ENCODE peak calls at places on chromosomes 12 and 14, in six cellular contexts. One of them, this sample, is unnamed.

GRCh38 chr14:72588521-72588920 is 305.4 kb downstream of the DPF3 start:
- DNase-seq in fibroblast of lung: no peak
- DNase-seq in heart left ventricle: no peak
- DNase-seq in Panc1: no peak
- DNase-seq in K562: no peak
- DNase-seq in lung: no peak
- DNase-seq in this sample: no peak

GRCh38 chr12:41983394-41983793 is 161.3 kb downstream of the GXYLT1 start:
- DNase-seq in fibroblast of lung: peak
- DNase-seq in heart left ventricle: no peak
- DNase-seq in Panc1: no peak
- DNase-seq in K562: no peak
- DNase-seq in lung: no peak
- DNase-seq in this sample: no peak

GRCh38 chr14:67569011-67569650 is 30.9 kb downstream of the PIGH start:
- DNase-seq in fibroblast of lung: no peak
- DNase-seq in heart left ventricle: no peak
- DNase-seq in Panc1: no peak
- DNase-seq in K562: no peak
- DNase-seq in lung: no peak
- DNase-seq in this sample: no peak

GRCh38 chr12:83985068-83985467 is 927.5 kb downstream of the SLC6A15 start:
- DNase-seq in fibroblast of lung: no peak
- DNase-seq in heart left ventricle: no peak
- DNase-seq in Panc1: no peak
- DNase-seq in K562: no peak
- DNase-seq in lung: no peak
- DNase-seq in this sample: no peak

GRCh38 chr12:103880299-103881142 is 39.5 kb upstream of the NT5DC3 start:
- DNase-seq in fibroblast of lung: no peak
- DNase-seq in heart left ventricle: no peak
- DNase-seq in Panc1: no peak
- DNase-seq in K562: no peak
- DNase-seq in lung: no peak
- DNase-seq in this sample: peak

GRCh38 chr14:65184032-65184764 is 81.9 kb upstream of the MAX start:
- DNase-seq in fibroblast of lung: peak
- DNase-seq in heart left ventricle: no peak
- DNase-seq in Panc1: no peak
- DNase-seq in K562: no peak
- DNase-seq in lung: no peak
- DNase-seq in this sample: no peak

GRCh38 chr12:12943589-12944260 is 8.2 kb downstream of the GPRC5D start:
- DNase-seq in fibroblast of lung: peak
- DNase-seq in heart left ventricle: no peak
- DNase-seq in Panc1: no peak
- DNase-seq in K562: no peak
- DNase-seq in lung: no peak
- DNase-seq in this sample: no peak

GRCh38 chr14:92582706-92583452 is 69.3 kb downstream of the RIN3 start:
- DNase-seq in fibroblast of lung: no peak
- DNase-seq in heart left ventricle: no peak
- DNase-seq in Panc1: no peak
- DNase-seq in K562: no peak
- DNase-seq in lung: no peak
- DNase-seq in this sample: no peak

GRCh38 chr12:130835436-130835835 is 3.6 kb downstream of the STX2 start:
- DNase-seq in fibroblast of lung: no peak
- DNase-seq in heart left ventricle: no peak
- DNase-seq in Panc1: no peak
- DNase-seq in K562: no peak
- DNase-seq in lung: no peak
- DNase-seq in this sample: no peak

GRCh38 chr14:102131741-102132140 is 8.0 kb upstream of the WDR20 start:
- DNase-seq in fibroblast of lung: no peak
- DNase-seq in heart left ventricle: no peak
- DNase-seq in Panc1: no peak
- DNase-seq in K562: no peak
- DNase-seq in lung: no peak
- DNase-seq in this sample: no peak

GRCh38 chr12:11660624-11661023 is 11.2 kb downstream of the ETV6 start:
- DNase-seq in fibroblast of lung: no peak
- DNase-seq in heart left ventricle: no peak
- DNase-seq in Panc1: no peak
- DNase-seq in K562: no peak
- DNase-seq in lung: no peak
- DNase-seq in this sample: no peak

GRCh38 chr14:24147761-24148428 is 597 bp downstream of the RNF31 start:
- DNase-seq in fibroblast of lung: no peak
- DNase-seq in heart left ventricle: no peak
- DNase-seq in Panc1: no peak
- DNase-seq in K562: no peak
- DNase-seq in lung: no peak
- DNase-seq in this sample: no peak

GRCh38 chr12:52141306-52141705 is 50.5 kb downstream of the KRT80 start:
- DNase-seq in fibroblast of lung: no peak
- DNase-seq in heart left ventricle: no peak
- DNase-seq in Panc1: no peak
- DNase-seq in K562: peak
- DNase-seq in lung: no peak
- DNase-seq in this sample: no peak

GRCh38 chr14:99143793-99144192 is 128.2 kb downstream of the BCL11B start:
- DNase-seq in fibroblast of lung: no peak
- DNase-seq in heart left ventricle: no peak
- DNase-seq in Panc1: no peak
- DNase-seq in K562: no peak
- DNase-seq in lung: no peak
- DNase-seq in this sample: no peak

GRCh38 chr14:78154827-78155226 is 15.3 kb upstream of the NRXN3 start:
- DNase-seq in fibroblast of lung: peak
- DNase-seq in heart left ventricle: no peak
- DNase-seq in Panc1: no peak
- DNase-seq in K562: peak
- DNase-seq in lung: no peak
- DNase-seq in this sample: no peak

GRCh38 chr12:68406134-68406576 is 74.0 kb upstream of the MDM1 start:
- DNase-seq in fibroblast of lung: peak
- DNase-seq in heart left ventricle: peak
- DNase-seq in Panc1: no peak
- DNase-seq in K562: peak
- DNase-seq in lung: peak
- DNase-seq in this sample: peak

GRCh38 chr12:68675098-68675842 is 11.5 kb upstream of the NUP107 start:
- DNase-seq in fibroblast of lung: peak
- DNase-seq in heart left ventricle: peak
- DNase-seq in Panc1: no peak
- DNase-seq in K562: peak
- DNase-seq in lung: no peak
- DNase-seq in this sample: peak

GRCh38 chr12:112005419-112006395 is 7.3 kb downstream of the TMEM116 start:
- DNase-seq in fibroblast of lung: peak
- DNase-seq in heart left ventricle: no peak
- DNase-seq in Panc1: no peak
- DNase-seq in K562: peak
- DNase-seq in lung: peak
- DNase-seq in this sample: no peak

GRCh38 chr14:60328588-60328987 is 79.6 kb downstream of the PPM1A start:
- DNase-seq in fibroblast of lung: no peak
- DNase-seq in heart left ventricle: no peak
- DNase-seq in Panc1: no peak
- DNase-seq in K562: no peak
- DNase-seq in lung: no peak
- DNase-seq in this sample: no peak

GRCh38 chr14:37060496-37061260 is 111.7 kb downstream of the SLC25A21 start:
- DNase-seq in fibroblast of lung: no peak
- DNase-seq in heart left ventricle: no peak
- DNase-seq in Panc1: no peak
- DNase-seq in K562: no peak
- DNase-seq in lung: no peak
- DNase-seq in this sample: no peak

GRCh38 chr14:34297786-34298520 is 164.1 kb downstream of the SPTSSA start:
- DNase-seq in fibroblast of lung: no peak
- DNase-seq in heart left ventricle: no peak
- DNase-seq in Panc1: no peak
- DNase-seq in K562: no peak
- DNase-seq in lung: no peak
- DNase-seq in this sample: no peak

GRCh38 chr14:21556378-21557083 is 23.3 kb downstream of the OR10G3 start:
- DNase-seq in fibroblast of lung: no peak
- DNase-seq in heart left ventricle: no peak
- DNase-seq in Panc1: no peak
- DNase-seq in K562: no peak
- DNase-seq in lung: no peak
- DNase-seq in this sample: no peak
- TF ChIP-seq CTCF in fibroblast of lung: no peak
- TF ChIP-seq CTCF in heart left ventricle: no peak
- TF ChIP-seq CTCF in Panc1: no peak
- TF ChIP-seq CTCF in K562: no peak
- TF ChIP-seq CTCF in lung: no peak
- TF ChIP-seq CTCF in this sample: no peak

GRCh38 chr12:20368653-20369163 is 371 bp downstream of the PDE3A start:
- DNase-seq in fibroblast of lung: peak
- DNase-seq in heart left ventricle: peak
- DNase-seq in Panc1: no peak
- DNase-seq in K562: no peak
- DNase-seq in lung: no peak
- DNase-seq in this sample: peak
- TF ChIP-seq CTCF in fibroblast of lung: no peak
- TF ChIP-seq CTCF in heart left ventricle: no peak
- TF ChIP-seq CTCF in Panc1: no peak
- TF ChIP-seq CTCF in K562: no peak
- TF ChIP-seq CTCF in lung: no peak
- TF ChIP-seq CTCF in this sample: no peak

GRCh38 chr14:39766397-39767000 is 334.3 kb upstream of the FBXO33 start:
- DNase-seq in fibroblast of lung: no peak
- DNase-seq in heart left ventricle: no peak
- DNase-seq in Panc1: no peak
- DNase-seq in K562: no peak
- DNase-seq in lung: no peak
- DNase-seq in this sample: no peak
- TF ChIP-seq CTCF in fibroblast of lung: no peak
- TF ChIP-seq CTCF in heart left ventricle: no peak
- TF ChIP-seq CTCF in Panc1: no peak
- TF ChIP-seq CTCF in K562: no peak
- TF ChIP-seq CTCF in lung: no peak
- TF ChIP-seq CTCF in this sample: no peak

DNA sequence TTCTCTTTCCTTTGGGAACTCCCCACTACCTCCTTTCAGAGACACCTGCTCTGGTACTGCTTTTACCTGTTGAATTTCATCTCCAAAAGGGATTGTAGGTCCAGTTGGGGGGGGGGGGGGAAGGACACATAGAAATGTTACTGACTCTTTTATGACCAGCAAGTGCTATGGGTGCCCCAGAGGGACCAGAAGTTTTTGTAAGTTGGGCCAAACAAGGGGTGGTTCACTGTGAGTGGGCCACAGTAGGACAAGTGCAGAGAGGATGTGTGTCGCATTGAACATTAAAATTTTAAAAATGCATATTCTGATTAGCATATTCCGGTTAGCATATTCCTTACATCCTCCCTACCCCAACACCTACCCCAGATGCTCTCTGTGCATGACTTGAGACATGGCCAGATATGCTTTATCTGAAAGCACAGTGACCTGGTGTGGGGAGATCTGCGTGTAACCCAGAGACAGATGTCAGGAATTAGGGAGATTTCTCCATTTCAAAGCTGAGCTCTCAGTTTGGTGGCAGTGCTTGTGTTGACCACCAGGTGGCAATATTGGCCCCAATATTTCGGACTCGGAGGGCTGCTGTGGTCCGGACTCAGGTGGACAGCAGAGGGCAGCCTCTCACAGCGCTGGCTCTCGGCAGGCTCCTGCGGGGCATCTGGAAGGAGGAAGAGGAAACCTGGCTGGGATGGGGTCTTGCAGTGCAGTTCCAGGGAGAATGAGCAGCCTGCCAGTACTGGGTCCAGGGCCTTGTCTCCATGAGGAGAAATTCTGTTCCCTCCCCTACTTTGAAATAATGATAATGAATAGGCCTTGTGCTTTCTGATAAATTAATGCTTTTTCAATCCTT is 1.6 kb upstream of the CEBPE start:
- DNase-seq in fibroblast of lung: peak
- DNase-seq in heart left ventricle: peak
- DNase-seq in Panc1: peak
- DNase-seq in K562: peak
- DNase-seq in lung: peak
- DNase-seq in this sample: peak
- TF ChIP-seq CTCF in fibroblast of lung: peak
- TF ChIP-seq CTCF in heart left ventricle: peak
- TF ChIP-seq CTCF in Panc1: peak
- TF ChIP-seq CTCF in K562: peak
- TF ChIP-seq CTCF in lung: peak
- TF ChIP-seq CTCF in this sample: peak

GRCh38 chr12:2959194-2959507 is at the start of gene TEAD4:
- DNase-seq in fibroblast of lung: peak
- DNase-seq in heart left ventricle: peak
- DNase-seq in Panc1: no peak
- DNase-seq in K562: peak
- DNase-seq in lung: peak
- DNase-seq in this sample: peak

GRCh38 chr12:2958432-2959193 is 584 bp upstream of the TEAD4 start:
- DNase-seq in fibroblast of lung: peak
- DNase-seq in heart left ventricle: peak
- DNase-seq in Panc1: no peak
- DNase-seq in K562: peak
- DNase-seq in lung: peak
- DNase-seq in this sample: peak

GRCh38 chr12:2955888-2956287 is 3.3 kb upstream of the TEAD4 start:
- DNase-seq in fibroblast of lung: no peak
- DNase-seq in heart left ventricle: no peak
- DNase-seq in Panc1: no peak
- DNase-seq in K562: no peak
- DNase-seq in lung: no peak
- DNase-seq in this sample: no peak

GRCh38 chr12:2959508-2960431 is 573 bp downstream of the TEAD4 start:
- DNase-seq in fibroblast of lung: peak
- DNase-seq in heart left ventricle: peak
- DNase-seq in Panc1: no peak
- DNase-seq in K562: peak
- DNase-seq in lung: peak
- DNase-seq in this sample: peak

GRCh38 chr12:2957816-2958431 is 1.3 kb upstream of the TEAD4 start:
- DNase-seq in fibroblast of lung: no peak
- DNase-seq in heart left ventricle: no peak
- DNase-seq in Panc1: no peak
- DNase-seq in K562: no peak
- DNase-seq in lung: no peak
- DNase-seq in this sample: no peak
- TF ChIP-seq CTCF in fibroblast of lung: no peak
- TF ChIP-seq CTCF in heart left ventricle: no peak
- TF ChIP-seq CTCF in Panc1: no peak
- TF ChIP-seq CTCF in K562: no peak
- TF ChIP-seq CTCF in lung: no peak
- TF ChIP-seq CTCF in this sample: no peak

GRCh38 chr14:51805541-51805940 is 54.9 kb upstream of the GNG2 start:
- DNase-seq in fibroblast of lung: no peak
- DNase-seq in heart left ventricle: no peak
- DNase-seq in Panc1: no peak
- DNase-seq in K562: no peak
- DNase-seq in lung: no peak
- DNase-seq in this sample: no peak
- TF ChIP-seq CTCF in fibroblast of lung: no peak
- TF ChIP-seq CTCF in heart left ventricle: no peak
- TF ChIP-seq CTCF in Panc1: no peak
- TF ChIP-seq CTCF in K562: no peak
- TF ChIP-seq CTCF in lung: no peak
- TF ChIP-seq CTCF in this sample: no peak

This sample was measured in endothelial cell.